ENCODE peak calls at places on chromosomes 4 and X, in eight cellular contexts. One of them, this sample, is unnamed.

GRCh38 chrX:23861215-23861896 is 46.4 kb downstream of the APOO start:
- DNase-seq in transverse colon: no peak
- DNase-seq in astrocyte: no peak
- DNase-seq in tibial artery: no peak
- DNase-seq in neuronal stem cell: no peak
- DNase-seq in aorta: no peak
- DNase-seq in IMR-90: no peak
- DNase-seq in GM23338: no peak
- DNase-seq in this sample: no peak

GRCh38 chr4:7429069-7429416 is 5.7 kb downstream of the PSAPL1 start:
- DNase-seq in transverse colon: no peak
- DNase-seq in astrocyte: no peak
- DNase-seq in tibial artery: peak; percentile 13
- DNase-seq in neuronal stem cell: no peak
- DNase-seq in aorta: peak; percentile 3
- DNase-seq in IMR-90: no peak
- DNase-seq in GM23338: no peak
- DNase-seq in this sample: no peak

GRCh38 chr4:8362483-8362882 is 78.0 kb downstream of the ACOX3 start:
- DNase-seq in transverse colon: no peak
- DNase-seq in astrocyte: peak; percentile 23
- DNase-seq in tibial artery: no peak
- DNase-seq in neuronal stem cell: no peak
- DNase-seq in aorta: no peak
- DNase-seq in IMR-90: no peak
- DNase-seq in GM23338: no peak
- DNase-seq in this sample: no peak

GRCh38 chrX:101655540-101655939 is 4.1 kb downstream of the ARMCX2 start:
- DNase-seq in transverse colon: no peak
- DNase-seq in astrocyte: no peak
- DNase-seq in tibial artery: no peak
- DNase-seq in neuronal stem cell: no peak
- DNase-seq in aorta: no peak
- DNase-seq in IMR-90: no peak
- DNase-seq in GM23338: no peak
- DNase-seq in this sample: no peak

GRCh38 chr4:81030617-81031388 is at the start of gene BMP3:
- DNase-seq in transverse colon: peak; percentile 73
- DNase-seq in astrocyte: peak; percentile 23
- DNase-seq in tibial artery: no peak
- DNase-seq in neuronal stem cell: peak; percentile 43
- DNase-seq in aorta: no peak
- DNase-seq in IMR-90: peak; percentile 18
- DNase-seq in GM23338: peak; percentile 56
- DNase-seq in this sample: peak; percentile 50

GRCh38 chrX:136496359-136496767 is 1.0 kb upstream of the HTATSF1 start:
- DNase-seq in transverse colon: no peak
- DNase-seq in astrocyte: no peak
- DNase-seq in tibial artery: no peak
- DNase-seq in neuronal stem cell: no peak
- DNase-seq in aorta: no peak
- DNase-seq in IMR-90: no peak
- DNase-seq in GM23338: no peak
- DNase-seq in this sample: no peak

GRCh38 chr4:183411291-183411861 is 33.1 kb upstream of the CDKN2AIP start:
- DNase-seq in transverse colon: no peak
- DNase-seq in astrocyte: no peak
- DNase-seq in tibial artery: no peak
- DNase-seq in neuronal stem cell: no peak
- DNase-seq in aorta: no peak
- DNase-seq in IMR-90: peak; percentile 67
- DNase-seq in GM23338: no peak
- DNase-seq in this sample: no peak

GRCh38 chrX:15737957-15738685 is at the start of gene CA5B:
- DNase-seq in transverse colon: peak; percentile 99
- DNase-seq in astrocyte: peak; percentile 63
- DNase-seq in tibial artery: peak; percentile 91
- DNase-seq in neuronal stem cell: peak; percentile 86
- DNase-seq in aorta: peak; percentile 96
- DNase-seq in IMR-90: peak; percentile 57
- DNase-seq in GM23338: peak; percentile 91
- DNase-seq in this sample: peak; percentile 97

GRCh38 chr4:4658051-4658450 is 116.2 kb upstream of the STX18 start:
- DNase-seq in transverse colon: no peak
- DNase-seq in astrocyte: no peak
- DNase-seq in tibial artery: no peak
- DNase-seq in neuronal stem cell: no peak
- DNase-seq in aorta: no peak
- DNase-seq in IMR-90: no peak
- DNase-seq in GM23338: no peak
- DNase-seq in this sample: no peak

GRCh38 chr4:185017964-185018772 is at the start of gene HELT:
- DNase-seq in transverse colon: no peak
- DNase-seq in astrocyte: no peak
- DNase-seq in tibial artery: no peak
- DNase-seq in neuronal stem cell: no peak
- DNase-seq in aorta: no peak
- DNase-seq in IMR-90: no peak
- DNase-seq in GM23338: peak; percentile 78
- DNase-seq in this sample: no peak

GRCh38 chr4:99209671-99210070 is 9.4 kb downstream of the ADH6 start:
- DNase-seq in transverse colon: no peak
- DNase-seq in astrocyte: peak; percentile 69
- DNase-seq in tibial artery: no peak
- DNase-seq in neuronal stem cell: no peak
- DNase-seq in aorta: no peak
- DNase-seq in IMR-90: peak; percentile 71
- DNase-seq in GM23338: no peak
- DNase-seq in this sample: peak; percentile 22

GRCh38 chr4:157172011-157172410 is 48.5 kb upstream of the GRIA2 start:
- DNase-seq in transverse colon: no peak
- DNase-seq in astrocyte: peak; percentile 11
- DNase-seq in tibial artery: no peak
- DNase-seq in neuronal stem cell: no peak
- DNase-seq in aorta: no peak
- DNase-seq in IMR-90: peak; percentile 31
- DNase-seq in GM23338: no peak
- DNase-seq in this sample: peak; percentile 22

GRCh38 chr4:1948892-1949436 is 59.8 kb downstream of the NELFA start:
- DNase-seq in transverse colon: no peak
- DNase-seq in astrocyte: no peak
- DNase-seq in tibial artery: no peak
- DNase-seq in neuronal stem cell: no peak
- DNase-seq in aorta: no peak
- DNase-seq in IMR-90: no peak
- DNase-seq in GM23338: peak; percentile 22
- DNase-seq in this sample: no peak

GRCh38 chr4:76674995-76675394 is 222.9 kb downstream of the SOWAHB start:
- DNase-seq in transverse colon: no peak
- DNase-seq in astrocyte: no peak
- DNase-seq in tibial artery: no peak
- DNase-seq in neuronal stem cell: no peak
- DNase-seq in aorta: no peak
- DNase-seq in IMR-90: no peak
- DNase-seq in GM23338: no peak
- DNase-seq in this sample: no peak

GRCh38 chr4:42865572-42866189 is 26.8 kb upstream of the GRXCR1 start:
- DNase-seq in transverse colon: peak; percentile 44
- DNase-seq in astrocyte: peak; percentile 21
- DNase-seq in tibial artery: peak; percentile 45
- DNase-seq in neuronal stem cell: peak; percentile 66
- DNase-seq in aorta: no peak
- DNase-seq in IMR-90: peak; percentile 36
- DNase-seq in GM23338: peak; percentile 83
- DNase-seq in this sample: peak; percentile 64

GRCh38 chr4:153160856-153161598 is 43.2 kb upstream of the TRIM2 start:
- DNase-seq in transverse colon: no peak
- DNase-seq in astrocyte: no peak
- DNase-seq in tibial artery: no peak
- DNase-seq in neuronal stem cell: no peak
- DNase-seq in aorta: no peak
- DNase-seq in IMR-90: no peak
- DNase-seq in GM23338: no peak
- DNase-seq in this sample: no peak

GRCh38 chr4:26522478-26522877 is 32.2 kb upstream of the CCKAR start:
- DNase-seq in transverse colon: no peak
- DNase-seq in astrocyte: peak; percentile 80
- DNase-seq in tibial artery: no peak
- DNase-seq in neuronal stem cell: no peak
- DNase-seq in aorta: no peak
- DNase-seq in IMR-90: peak; percentile 70
- DNase-seq in GM23338: no peak
- DNase-seq in this sample: no peak

GRCh38 chr4:26525136-26525535 is 34.9 kb upstream of the CCKAR start:
- DNase-seq in transverse colon: no peak
- DNase-seq in astrocyte: peak; percentile 79
- DNase-seq in tibial artery: no peak
- DNase-seq in neuronal stem cell: no peak
- DNase-seq in aorta: no peak
- DNase-seq in IMR-90: peak; percentile 77
- DNase-seq in GM23338: no peak
- DNase-seq in this sample: peak; percentile 14

GRCh38 chr4:26524001-26524400 is 33.7 kb upstream of the CCKAR start:
- DNase-seq in transverse colon: no peak
- DNase-seq in astrocyte: no peak
- DNase-seq in tibial artery: no peak
- DNase-seq in neuronal stem cell: no peak
- DNase-seq in aorta: no peak
- DNase-seq in IMR-90: no peak
- DNase-seq in GM23338: no peak
- DNase-seq in this sample: no peak

GRCh38 chr4:26525751-26526150 is 35.5 kb upstream of the CCKAR start:
- DNase-seq in transverse colon: no peak
- DNase-seq in astrocyte: peak; percentile 32
- DNase-seq in tibial artery: no peak
- DNase-seq in neuronal stem cell: no peak
- DNase-seq in aorta: no peak
- DNase-seq in IMR-90: peak; percentile 41
- DNase-seq in GM23338: no peak
- DNase-seq in this sample: no peak

DNA sequence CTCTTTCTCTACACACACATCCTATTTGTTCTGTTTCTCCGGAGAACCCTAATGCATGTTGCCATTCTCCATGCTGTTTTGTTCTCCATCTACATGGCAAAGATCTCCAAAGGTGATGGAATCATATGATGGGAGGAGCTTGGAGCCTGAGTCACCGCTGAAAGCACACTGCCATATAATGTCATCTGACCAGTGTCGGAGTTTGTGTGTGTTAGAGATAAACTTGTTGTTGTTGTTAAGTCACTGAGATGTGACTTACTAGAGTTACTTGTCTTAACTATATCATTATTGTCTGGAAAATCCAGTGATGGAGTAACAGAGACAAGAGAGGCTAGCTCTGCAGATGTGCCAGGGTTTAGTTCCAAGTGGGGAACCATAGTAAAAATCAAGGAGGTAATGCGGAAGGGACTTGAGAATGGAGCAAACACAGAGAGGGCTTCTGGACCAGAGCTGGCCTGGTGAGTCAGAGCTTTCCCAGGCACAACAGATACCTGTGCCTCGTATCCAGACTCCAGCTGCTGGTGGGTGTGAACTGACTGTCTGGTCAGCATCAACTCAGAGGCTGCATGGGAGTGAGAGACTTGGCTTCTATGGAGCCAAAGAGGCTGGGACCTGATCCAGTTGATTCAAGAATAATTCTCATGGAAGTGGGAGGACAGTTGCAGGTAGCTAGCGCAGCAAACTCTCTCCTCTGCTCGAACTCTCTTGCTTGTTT is 30.6 kb upstream of the CCKAR start:
- DNase-seq in transverse colon: no peak
- DNase-seq in astrocyte: peak; percentile 63
- DNase-seq in tibial artery: no peak
- DNase-seq in neuronal stem cell: no peak
- DNase-seq in aorta: no peak
- DNase-seq in IMR-90: peak; percentile 38
- DNase-seq in GM23338: no peak
- DNase-seq in this sample: no peak
- H3K4me3 ChIP-seq in transverse colon: no peak overlapping the region
- H3K4me3 ChIP-seq in astrocyte: no peak overlapping the region
- H3K4me3 ChIP-seq in tibial artery: no peak overlapping the region
- H3K4me3 ChIP-seq in neuronal stem cell: no peak overlapping the region
- H3K4me3 ChIP-seq in aorta: no peak overlapping the region
- H3K4me3 ChIP-seq in IMR-90: no peak overlapping the region
- H3K4me3 ChIP-seq in GM23338: no peak overlapping the region
- H3K4me3 ChIP-seq in this sample: no peak overlapping the region

DNA sequence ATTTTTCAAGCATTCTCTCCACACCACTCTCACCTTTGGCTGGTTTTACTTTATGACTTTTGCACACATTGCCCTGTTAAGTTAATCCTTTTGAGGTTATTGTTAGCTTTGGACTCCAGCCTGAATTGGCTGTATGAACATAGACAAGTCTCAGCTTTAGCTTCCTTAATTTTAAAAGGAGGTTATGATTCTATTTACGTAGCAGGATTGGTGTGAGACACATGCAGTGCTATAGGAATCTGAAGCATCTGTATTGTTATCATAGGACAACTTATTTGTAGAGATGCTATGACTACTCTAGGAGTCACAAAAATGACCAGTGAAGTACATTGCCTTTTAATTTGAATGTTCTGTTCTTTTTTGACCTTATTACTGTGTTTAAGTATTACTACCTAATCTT is 15.7 kb downstream of the PGAM4 start:
- DNase-seq in transverse colon: no peak
- DNase-seq in astrocyte: peak; percentile 46
- DNase-seq in tibial artery: no peak
- DNase-seq in neuronal stem cell: no peak
- DNase-seq in aorta: no peak
- DNase-seq in IMR-90: peak; percentile 58
- DNase-seq in GM23338: no peak
- DNase-seq in this sample: no peak
- H3K27ac ChIP-seq in transverse colon: no peak overlapping the region
- H3K27ac ChIP-seq in astrocyte: no peak overlapping the region
- H3K27ac ChIP-seq in tibial artery: no peak overlapping the region
- H3K27ac ChIP-seq in neuronal stem cell: no peak overlapping the region
- H3K27ac ChIP-seq in aorta: no peak overlapping the region
- H3K27ac ChIP-seq in IMR-90: no peak overlapping the region
- H3K27ac ChIP-seq in GM23338: no peak overlapping the region
- H3K27ac ChIP-seq in this sample: no peak overlapping the region

GRCh38 chr4:10113362-10114047 is 3.1 kb downstream of the WDR1 start:
- DNase-seq in transverse colon: no peak
- DNase-seq in astrocyte: no peak
- DNase-seq in tibial artery: no peak
- DNase-seq in neuronal stem cell: no peak
- DNase-seq in aorta: no peak
- DNase-seq in IMR-90: no peak
- DNase-seq in GM23338: no peak
- DNase-seq in this sample: no peak
- H3K4me3 ChIP-seq in transverse colon: no peak overlapping the region
- H3K4me3 ChIP-seq in astrocyte: peak overlapping the region; percentile 84
- H3K4me3 ChIP-seq in tibial artery: peak overlapping the region; percentile 7
- H3K4me3 ChIP-seq in neuronal stem cell: no peak overlapping the region
- H3K4me3 ChIP-seq in aorta: no peak overlapping the region
- H3K4me3 ChIP-seq in IMR-90: no peak overlapping the region
- H3K4me3 ChIP-seq in GM23338: no peak overlapping the region
- H3K4me3 ChIP-seq in this sample: no peak overlapping the region

DNA sequence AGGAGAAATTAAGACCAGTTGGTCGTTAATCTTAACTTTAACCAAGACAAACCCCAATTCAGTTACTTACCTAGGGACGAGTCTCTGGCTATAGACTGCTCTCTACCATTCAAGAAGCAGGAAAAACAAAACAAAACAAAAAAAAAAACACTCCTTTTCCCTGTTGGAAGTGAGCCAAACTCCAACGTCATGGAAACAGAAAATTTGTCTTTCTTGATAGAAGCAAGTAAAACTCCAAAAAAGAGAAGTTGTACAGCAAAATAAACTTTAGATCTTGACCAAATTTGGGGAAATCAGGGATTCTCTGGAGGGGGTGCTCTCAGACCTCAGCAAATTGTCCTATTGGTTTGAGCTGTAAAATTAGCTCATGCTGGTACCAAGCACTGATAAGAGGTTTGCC is 3.7 kb downstream of the CNGA1 start:
- DNase-seq in transverse colon: no peak
- DNase-seq in astrocyte: no peak
- DNase-seq in tibial artery: no peak
- DNase-seq in neuronal stem cell: no peak
- DNase-seq in aorta: no peak
- DNase-seq in IMR-90: no peak
- DNase-seq in GM23338: no peak
- DNase-seq in this sample: peak; percentile 33
- H3K27ac ChIP-seq in transverse colon: no peak overlapping the region
- H3K27ac ChIP-seq in astrocyte: no peak overlapping the region
- H3K27ac ChIP-seq in tibial artery: no peak overlapping the region
- H3K27ac ChIP-seq in neuronal stem cell: no peak overlapping the region
- H3K27ac ChIP-seq in aorta: no peak overlapping the region
- H3K27ac ChIP-seq in IMR-90: no peak overlapping the region
- H3K27ac ChIP-seq in GM23338: peak overlapping the region; percentile 89
- H3K27ac ChIP-seq in this sample: no peak overlapping the region